ENCODE peak calls at places on chromosome 3, in four cellular contexts. N, U, C and B are unnamed samples.
A peak's percentile ranks its signal among the peaks of the same experiment; 100 is the strongest.

GRCh38 chr3:172283848-172284357 is 164.4 kb downstream of the GHSR start:
- DNase-seq in U (no peak), N (no peak), C (no peak), B (no peak)

GRCh38 chr3:115804722-115805121 is 181.4 kb downstream of the GAP43 start:
- DNase-seq in C (no peak), N (peak; percentile 84), U (no peak), B (no peak)

GRCh38 chr3:184581331-184582210 is 20.0 kb downstream of the EPHB3 start:
- DNase-seq in C (no peak), U (no peak), N (no peak), B (no peak)

GRCh38 chr3:169662215-169663070 is 1.1 kb downstream of the MECOM start:
- DNase-seq in U (peak; percentile 71), N (peak; percentile 89), C (peak; percentile 79), B (peak; percentile 80)

GRCh38 chr3:114764056-114764492 is 383.0 kb downstream of the ZBTB20 start:
- DNase-seq in C (no peak), U (no peak), N (peak; percentile 18), B (no peak)

GRCh38 chr3:23202203-23202920 is 765 bp upstream of the UBE2E2 start:
- DNase-seq in U (no peak), C (peak; percentile 28), N (peak; percentile 23), B (no peak)

GRCh38 chr3:42037318-42037945 is 53.7 kb upstream of the TRAK1 start:
- DNase-seq in U (no peak), C (no peak), N (no peak), B (no peak)

GRCh38 chr3:108327168-108327567 is 30.8 kb downstream of the HHLA2 start:
- DNase-seq in U (no peak), N (no peak), C (no peak), B (no peak)

GRCh38 chr3:49158108-49158709 is 7.9 kb downstream of the CCDC71 start:
- DNase-seq in U (no peak), C (peak; percentile 62), N (peak; percentile 25), B (no peak)

GRCh38 chr3:197795200-197795599 is 4.1 kb downstream of the LRCH3 start:
- DNase-seq in N (peak; percentile 67), C (no peak), U (no peak), B (no peak)

GRCh38 chr3:43526956-43527355 is 94.9 kb downstream of the ANO10 start:
- DNase-seq in N (no peak), U (no peak), C (no peak), B (no peak)

GRCh38 chr3:37475435-37475834 is 301.1 kb upstream of the LRRFIP2 start:
- DNase-seq in U (no peak), C (no peak), N (no peak), B (no peak)

GRCh38 chr3:69236808-69237707 is 114.7 kb upstream of the LMOD3 start:
- DNase-seq in U (no peak), N (no peak), C (no peak), B (peak; percentile 43)

GRCh38 chr3:32421991-32422859 is 30.6 kb downstream of the CMTM7 start:
- DNase-seq in C (peak; percentile 97), U (peak; percentile 91), N (peak; percentile 97), B (peak; percentile 95)

GRCh38 chr3:169562988-169563774 is 100.3 kb downstream of the MECOM start:
- DNase-seq in C (no peak), N (peak; percentile 24), U (no peak), B (no peak)

GRCh38 chr3:17686613-17687012 is 55.8 kb downstream of the TBC1D5 start:
- DNase-seq in C (no peak), N (peak; percentile 22), U (no peak), B (no peak)

GRCh38 chr3:43155464-43156121 is 49.7 kb upstream of the POMGNT2 start:
- DNase-seq in U (peak; percentile 60), C (peak; percentile 60), N (peak; percentile 86), B (peak; percentile 63)